ENCODE peak calls at places on chromosomes 13 and 19, in ten cellular contexts. S, Y, W, H, D, E, L, M, C and A are unnamed samples.

GRCh38 chr19:31232871-31233270 is 116.4 kb downstream of the TSHZ3 start:
- DNase-seq in S (no peak), Y (no peak), W (no peak), H (no peak), D (no peak), E (no peak), L (no peak), M (no peak), C (no peak), A (no peak)

GRCh38 chr19:15469513-15470297 is 5.4 kb upstream of the RASAL3 start:
- DNase-seq in S (no peak), Y (peak), W (no peak), H (no peak), D (no peak), E (no peak), L (no peak), M (no peak), C (peak), A (no peak)

GRCh38 chr13:110327036-110327790 is 20.1 kb downstream of the COL4A2 start:
- DNase-seq in S (no peak), Y (peak), W (no peak), H (no peak), D (no peak), E (no peak), L (no peak), M (no peak), C (no peak), A (no peak)

GRCh38 chr13:111992911-111993310 is 74.0 kb upstream of the SOX1 start:
- DNase-seq in S (no peak), Y (no peak), W (no peak), H (no peak), D (no peak), E (no peak), L (no peak), M (no peak), C (no peak), A (no peak)

GRCh38 chr19:48918801-48919247 is 14.7 kb upstream of the DHDH start:
- DNase-seq in S (peak), Y (peak), W (peak), H (peak), D (no peak), E (no peak), L (no peak), M (no peak), C (no peak), A (no peak)

GRCh38 chr13:93534181-93534700 is 307.6 kb downstream of the GPC6 start:
- DNase-seq in S (no peak), Y (no peak), W (no peak), H (no peak), D (no peak), E (no peak), L (no peak), M (no peak), C (no peak), A (no peak)

GRCh38 chr19:38990949-38991697 is 15.6 kb upstream of the FBXO17 start:
- DNase-seq in S (no peak), Y (no peak), W (no peak), H (no peak), D (no peak), E (no peak), L (no peak), M (no peak), C (no peak), A (no peak)

GRCh38 chr19:51097166-51097736 is 11.0 kb downstream of the CTU1 start:
- DNase-seq in S (peak), Y (peak), W (peak), H (peak), D (no peak), E (no peak), L (peak), M (peak), C (peak), A (peak)

GRCh38 chr13:44259045-44260042 is 114.3 kb upstream of the SERP2 start:
- DNase-seq in S (no peak), Y (no peak), W (no peak), H (no peak), D (no peak), E (peak), L (peak), M (peak), C (peak), A (no peak)

GRCh38 chr19:15244808-15245207 is 12.6 kb upstream of the EPHX3 start:
- DNase-seq in S (no peak), Y (no peak), W (no peak), H (no peak), D (no peak), E (no peak), L (no peak), M (no peak), C (no peak), A (no peak)

GRCh38 chr19:13428352-13428751 is 77.9 kb downstream of the CACNA1A start:
- DNase-seq in S (peak), Y (peak), W (peak), H (peak), D (peak), E (no peak), L (no peak), M (no peak), C (peak), A (no peak)